ENCODE peak calls at places on chromosomes 4 and X, in eight cellular contexts. H is CD4-positive, alpha-beta memory T cell; J is GM23248; G is left ventricle myocardium inferior; P is RWPE2; T is MM.1S; F is uterus; Z is WERI-Rb-1. D is an unnamed sample. For H3K36me3, the result is how much of the 10 kb centered on the place peaks cover.

GRCh38 chrX:44748014-44748413 is 95.8 kb upstream of the DUSP21 start:
- DNase-seq in H (no peak), J (peak), G (no peak), P (no peak), T (no peak), F (no peak), Z (no peak), D (no peak)

GRCh38 chrX:19839770-19840254 is 47.6 kb downstream of the SH3KBP1 start:
- DNase-seq in H (peak), J (no peak), G (no peak), P (no peak), T (peak), F (no peak), Z (no peak), D (no peak)

GRCh38 chr4:47837582-47838294 is at the start of gene CORIN:
- DNase-seq in H (no peak), J (peak), G (no peak), P (no peak), T (no peak), F (peak), Z (peak), D (peak)

GRCh38 chrX:71606536-71607216 is 11.6 kb downstream of the CXCR3 start:
- DNase-seq in H (peak), J (no peak), G (no peak), P (no peak), T (no peak), F (no peak), Z (peak), D (no peak)

GRCh38 chr4:152590179-152591031 is 54.5 kb upstream of the FBXW7 start:
- DNase-seq in H (no peak), J (peak), G (no peak), P (peak), T (no peak), F (no peak), Z (peak), D (no peak)

GRCh38 chrX:155718964-155719586 is 106.3 kb upstream of the TMLHE start:
- DNase-seq in H (no peak), J (peak), G (no peak), P (no peak), T (peak), F (no peak), Z (no peak), D (no peak)

GRCh38 chr4:105280338-105280809 is 133.7 kb downstream of the TET2 start:
- DNase-seq in H (no peak), J (peak), G (no peak), P (no peak), T (no peak), F (no peak), Z (no peak), D (no peak)

GRCh38 chr4:175536852-175537453 is 275.1 kb downstream of the GPM6A start:
- DNase-seq in H (no peak), J (peak), G (no peak), P (no peak), T (peak), F (no peak), Z (no peak), D (peak)

GRCh38 chrX:110915120-110915519 is 119.5 kb upstream of the CHRDL1 start:
- DNase-seq in H (no peak), J (peak), G (no peak), P (no peak), T (no peak), F (no peak), Z (no peak), D (no peak)

GRCh38 chr4:125433453-125433852 is 118.7 kb downstream of the FAT4 start:
- DNase-seq in H (no peak), J (peak), G (no peak), P (no peak), T (no peak), F (no peak), Z (no peak), D (no peak)

GRCh38 chr4:6986067-6986780 is 56.9 kb upstream of the TADA2B start:
- DNase-seq in H (no peak), J (peak), G (peak), P (no peak), T (no peak), F (peak), Z (peak), D (peak)

GRCh38 chr4:73019462-73020047 is 50.0 kb downstream of the COX18 start:
- DNase-seq in H (peak), J (peak), G (no peak), P (no peak), T (peak), F (no peak), Z (no peak), D (peak)

GRCh38 chrX:23699636-23700194 is 32.4 kb downstream of the PRDX4 start:
- DNase-seq in H (no peak), J (peak), G (no peak), P (no peak), T (no peak), F (peak), Z (no peak), D (peak)

GRCh38 chr4:137300776-137301175 is 231.5 kb downstream of the PCDH18 start:
- DNase-seq in H (no peak), J (peak), G (no peak), P (no peak), T (no peak), F (no peak), Z (no peak), D (no peak)

GRCh38 chrX:54181196-54181953 is 1.7 kb downstream of the FAM120C start:
- DNase-seq in H (no peak), J (peak), G (no peak), P (no peak), T (no peak), F (no peak), Z (no peak), D (no peak)

GRCh38 chrX:115583730-115584004 is 22.7 kb downstream of the PLS3 start:
- DNase-seq in H (no peak), J (no peak), G (no peak), P (no peak), T (no peak), F (no peak), Z (no peak), D (no peak)

GRCh38 chr4:148442830-148443549 is 776 bp upstream of the NR3C2 start:
- DNase-seq in H (no peak), J (no peak), G (peak), P (no peak), T (no peak), F (peak), Z (no peak), D (peak)

GRCh38 chr4:114116861-114117260 is 137.4 kb upstream of the ARSJ start:
- DNase-seq in H (no peak), J (no peak), G (no peak), P (no peak), T (no peak), F (no peak), Z (no peak), D (no peak)

GRCh38 chr4:151407466-151408379 is 1.3 kb upstream of the FHIP1A start:
- DNase-seq in H (peak), J (no peak), G (peak), P (no peak), T (peak), F (peak), Z (no peak), D (peak)

GRCh38 chr4:153465922-153466636 is at the start of gene TMEM131L:
- DNase-seq in H (peak), J (peak), G (peak), P (no peak), T (peak), F (peak), Z (peak), D (peak)

GRCh38 chr4:158786155-158786581 is 17.3 kb downstream of the FNIP2 start:
- DNase-seq in H (no peak), J (no peak), G (no peak), P (no peak), T (no peak), F (no peak), Z (no peak), D (no peak)

GRCh38 chrX:103330601-103331397 is 760 bp downstream of the TCEAL7 start:
- DNase-seq in H (no peak), J (peak), G (no peak), P (no peak), T (no peak), F (peak), Z (no peak), D (peak)

GRCh38 chr4:16461362-16461761 is 235.1 kb upstream of the TAPT1 start:
- DNase-seq in H (no peak), J (peak), G (no peak), P (no peak), T (no peak), F (no peak), Z (no peak), D (no peak)

GRCh38 chr4:110202024-110202423 is 3.6 kb upstream of the ELOVL6 start:
- DNase-seq in H (no peak), J (no peak), G (no peak), P (no peak), T (no peak), F (no peak), Z (no peak), D (no peak)

GRCh38 chr4:183362916-183363542 is 40.8 kb upstream of the CLDN24 start:
- DNase-seq in H (no peak), J (peak), G (no peak), P (no peak), T (no peak), F (no peak), Z (peak), D (peak)

GRCh38 chr4:37188100-37188499 is 56.4 kb upstream of the NWD2 start:
- DNase-seq in H (no peak), J (no peak), G (no peak), P (no peak), T (peak), F (no peak), Z (peak), D (peak)

GRCh38 chrX:118513120-118513899 is 17.7 kb downstream of the DOCK11 start:
- DNase-seq in H (no peak), J (peak), G (no peak), P (no peak), T (no peak), F (no peak), Z (no peak), D (no peak)

GRCh38 chrX:103716967-103717366 is 6.3 kb downstream of the TMEM31 start:
- DNase-seq in H (no peak), J (peak), G (no peak), P (no peak), T (no peak), F (peak), Z (no peak), D (no peak)

GRCh38 chr4:121675715-121676114 is 21.1 kb downstream of the ANXA5 start:
- DNase-seq in H (no peak), J (peak), G (no peak), P (no peak), T (no peak), F (no peak), Z (no peak), D (no peak)

GRCh38 chr4:63528592-63528991 is 880.7 kb downstream of the TECRL start:
- DNase-seq in H (no peak), J (peak), G (no peak), P (no peak), T (peak), F (no peak), Z (no peak), D (peak)

GRCh38 chr4:82623284-82623683 is 61.5 kb upstream of the TMEM150C start:
- DNase-seq in H (no peak), J (peak), G (no peak), P (no peak), T (no peak), F (no peak), Z (no peak), D (no peak)

GRCh38 chr4:98094118-98094517 is 49.2 kb downstream of the STPG2 start:
- DNase-seq in H (no peak), J (no peak), G (no peak), P (no peak), T (no peak), F (no peak), Z (no peak), D (no peak)

GRCh38 chr4:155411546-155411945 is 34.8 kb upstream of the MAP9 start:
- DNase-seq in H (no peak), J (no peak), G (no peak), P (no peak), T (no peak), F (no peak), Z (no peak), D (no peak)

GRCh38 chrX:44290718-44291117 is 52.8 kb downstream of the EFHC2 start:
- DNase-seq in H (no peak), J (no peak), G (no peak), P (no peak), T (no peak), F (no peak), Z (no peak), D (no peak)

GRCh38 chr4:11700751-11701226 is 272.1 kb upstream of the HS3ST1 start:
- DNase-seq in H (no peak), J (no peak), G (no peak), P (no peak), T (no peak), F (no peak), Z (no peak), D (no peak)

GRCh38 chrX:55161581-55161980 is 58.6 kb upstream of the PAGE5 start:
- DNase-seq in H (no peak), J (peak), G (no peak), P (no peak), T (no peak), F (no peak), Z (no peak), D (peak)

GRCh38 chr4:89111833-89112563 is 665 bp downstream of the TIGD2 start:
- DNase-seq in H (no peak), J (peak), G (no peak), P (no peak), T (peak), F (no peak), Z (no peak), D (peak)

GRCh38 chrX:38183577-38183976 is 37.1 kb downstream of the SRPX start:
- DNase-seq in H (no peak), J (peak), G (no peak), P (no peak), T (no peak), F (no peak), Z (no peak), D (no peak)

GRCh38 chrX:41029332-41029731 is 55.9 kb upstream of the USP9X start:
- DNase-seq in H (no peak), J (no peak), G (no peak), P (no peak), T (no peak), F (no peak), Z (no peak), D (no peak)

GRCh38 chr4:86927843-86928395 is 6.9 kb upstream of the AFF1 start:
- DNase-seq in H (no peak), J (peak), G (no peak), P (peak), T (no peak), F (peak), Z (no peak), D (no peak)

GRCh38 chrX:131977619-131978018 is 45.5 kb upstream of the STK26 start:
- DNase-seq in H (no peak), J (peak), G (no peak), P (no peak), T (no peak), F (no peak), Z (no peak), D (no peak)

GRCh38 chrX:131979116-131979515 is 44.0 kb upstream of the STK26 start:
- DNase-seq in H (no peak), J (no peak), G (no peak), P (no peak), T (no peak), F (no peak), Z (no peak), D (no peak)

GRCh38 chrX:131970347-131970746 is 52.8 kb upstream of the STK26 start:
- DNase-seq in H (no peak), J (peak), G (no peak), P (no peak), T (no peak), F (no peak), Z (no peak), D (no peak)

GRCh38 chrX:131975851-131976250 is 47.3 kb upstream of the STK26 start:
- DNase-seq in H (no peak), J (no peak), G (no peak), P (no peak), T (no peak), F (no peak), Z (no peak), D (no peak)
- H3K36me3 ChIP-seq in H (under half), J (under half), G (under half), P (under half), T (under half), F (under half), Z (under half), D (under half)

GRCh38 chrX:70353524-70353923 is 63.6 kb downstream of the KIF4A start:
- DNase-seq in H (no peak), J (no peak), G (no peak), P (no peak), T (no peak), F (no peak), Z (no peak), D (no peak)
- H3K36me3 ChIP-seq in H (under half), J (under half), G (under half), P (under half), T (under half), F (under half), Z (under half), D (under half)

DNA sequence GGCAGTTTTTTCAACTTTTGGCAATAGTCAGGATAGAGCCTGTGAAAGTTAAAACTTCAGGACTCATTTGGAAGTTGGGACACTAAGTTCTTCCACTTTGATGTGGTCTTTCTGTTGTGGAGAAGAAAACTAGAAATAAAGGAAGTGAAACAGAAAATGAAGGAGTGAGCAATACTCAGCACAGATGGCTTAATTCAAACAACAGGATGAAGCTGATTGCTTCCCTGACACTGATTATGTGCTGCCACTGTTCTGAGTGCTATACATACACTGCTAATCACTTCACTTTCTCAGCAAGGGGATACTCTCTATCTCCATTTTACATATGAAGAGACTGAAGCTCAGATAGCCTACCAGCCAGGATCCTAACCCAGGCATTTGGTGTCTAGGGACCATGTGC is 235.1 kb upstream of the CPEB2 start:
- DNase-seq in H (no peak), J (no peak), G (no peak), P (no peak), T (peak), F (no peak), Z (no peak), D (no peak)
- H3K36me3 ChIP-seq in H (under half), J (under half), G (under half), P (under half), T (under half), F (under half), Z (under half), D (under half)

DNA sequence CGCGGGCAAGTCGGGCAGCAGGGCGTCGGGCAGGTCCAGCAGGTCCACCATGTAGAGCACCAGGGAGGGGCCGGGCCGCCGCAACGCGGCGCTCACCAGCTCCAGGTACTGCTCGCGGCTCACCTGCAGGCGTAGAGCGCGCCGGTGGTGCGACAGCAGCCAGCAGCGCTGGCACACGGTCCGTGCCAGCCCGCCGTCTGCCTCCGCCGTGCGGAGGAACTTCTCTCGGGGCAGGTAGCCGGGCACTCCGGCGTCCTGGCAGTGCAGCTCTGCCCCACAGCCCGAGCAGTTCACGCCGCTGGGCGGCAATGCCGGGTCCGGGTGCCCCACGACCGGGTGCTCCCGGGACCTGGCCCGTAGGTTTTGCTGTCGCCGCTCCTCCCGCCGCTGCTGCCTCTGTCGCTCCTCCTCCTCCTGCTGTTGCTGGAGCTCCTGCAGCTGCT is 507 bp downstream of the NOA1 start:
- DNase-seq in H (peak), J (peak), G (peak), P (no peak), T (peak), F (no peak), Z (peak), D (peak)
- H3K36me3 ChIP-seq in H (under half), J (under half), G (under half), P (under half), T (under half), F (under half), Z (half or more), D (under half)

GRCh38 chr4:169659736-169660670 is 39.6 kb downstream of the CLCN3 start:
- DNase-seq in H (peak), J (peak), G (no peak), P (peak), T (no peak), F (peak), Z (peak), D (peak)
- H3K36me3 ChIP-seq in H (under half), J (under half), G (under half), P (under half), T (under half), F (under half), Z (under half), D (under half)